ENCODE peak calls at places on chromosomes 5 and 9, in seven cellular contexts. V is stimulated activated CD8-positive, alpha-beta memory T cell treated with anti-CD3 and anti-CD28 coated beads, Interleukin-15, amount 100 ng/mL, for 1 hour; D is DMS53; U is NCI-H1417; C is M059J; A is Jurkat, Clone E6-1; O is RPMI7951. E is an unnamed sample.

GRCh38 chr5:176639981-176640380 is 7.3 kb upstream of the TSPAN17 start:
- DNase-seq in A (no peak), U (no peak), O (peak), V (no peak), C (peak), D (no peak), E (no peak)

GRCh38 chr9:133122935-133123611 is 2.0 kb upstream of the RALGDS start:
- DNase-seq in U (no peak), O (no peak), C (peak), V (no peak), A (no peak), D (peak), E (no peak)

GRCh38 chr5:123359454-123359853 is 63.7 kb downstream of the CEP120 start:
- DNase-seq in D (no peak), O (no peak), V (no peak), A (no peak), C (no peak), U (no peak), E (no peak)

GRCh38 chr5:28066856-28067255 is 1028.5 kb upstream of the CDH9 start:
- DNase-seq in A (peak), C (no peak), O (no peak), V (no peak), U (no peak), D (peak), E (no peak)

GRCh38 chr5:172800088-172800551 is 29.1 kb upstream of the DUSP1 start:
- DNase-seq in C (peak), O (peak), V (no peak), A (no peak), D (no peak), U (no peak), E (no peak)

GRCh38 chr5:32068561-32068960 is 105.6 kb downstream of the GOLPH3 start:
- DNase-seq in D (no peak), A (no peak), U (no peak), O (no peak), C (no peak), V (no peak), E (no peak)

GRCh38 chr9:88024896-88025295 is 50.6 kb upstream of the CDK20 start:
- DNase-seq in A (no peak), U (no peak), D (no peak), V (no peak), O (no peak), C (no peak), E (no peak)

GRCh38 chr5:84825616-84826015 is 440.9 kb upstream of the EDIL3 start:
- DNase-seq in V (no peak), U (no peak), C (peak), O (no peak), A (no peak), D (no peak), E (no peak)

GRCh38 chr9:97786341-97786740 is 66.7 kb upstream of the FOXE1 start:
- DNase-seq in U (no peak), O (no peak), V (no peak), A (no peak), D (peak), C (peak), E (no peak)

E was measured in iPS DF 6.9.